ENCODE peak calls at places on chromosomes 6 and 20, in seven cellular contexts. H is breast epithelium, F is IMR-90, J is body of pancreas, Q is GM12892, E is A549, D is K562. X is an unnamed sample.

GRCh38 chr20:43969069-43969468 is 54.4 kb downstream of the TOX2 start:
- DNase-seq in J (no peak), Q (no peak), F (no peak), D (no peak), H (no peak), E (no peak), X (no peak)

GRCh38 chr20:51533291-51534172 is 9.0 kb downstream of the NFATC2 start:
- DNase-seq in D (no peak), E (peak; percentile 25), J (no peak), F (peak; percentile 69), H (no peak), Q (no peak), X (no peak)

GRCh38 chr20:25394276-25394675 is 3.6 kb upstream of the ABHD12 start:
- DNase-seq in J (no peak), F (no peak), H (no peak), E (no peak), D (no peak), Q (no peak), X (no peak)

GRCh38 chr6:139336488-139336887 is 38.0 kb downstream of the CITED2 start:
- DNase-seq in F (peak; percentile 41), E (no peak), H (peak; percentile 60), D (no peak), J (peak; percentile 60), Q (no peak), X (no peak)

GRCh38 chr6:169246445-169246844 is 7.2 kb downstream of the THBS2 start:
- DNase-seq in E (no peak), F (no peak), H (no peak), D (no peak), Q (no peak), J (no peak), X (no peak)

GRCh38 chr6:124334359-124334758 is 530.7 kb downstream of the NKAIN2 start:
- DNase-seq in Q (no peak), J (no peak), F (no peak), H (no peak), D (no peak), E (no peak), X (no peak)

GRCh38 chr6:140321891-140322290 is 947.4 kb upstream of the CITED2 start:
- DNase-seq in E (no peak), D (no peak), J (no peak), H (no peak), Q (no peak), F (no peak), X (no peak)

GRCh38 chr6:113994934-113995342 is 24.0 kb upstream of the HDAC2 start:
- DNase-seq in H (no peak), D (peak; percentile 53), Q (peak; percentile 12), E (peak; percentile 80), J (peak; percentile 26), F (peak; percentile 93), X (peak; percentile 48)

GRCh38 chr6:143754204-143754603 is 76.4 kb downstream of the PHACTR2 start:
- DNase-seq in E (no peak), F (no peak), Q (no peak), J (peak; percentile 26), D (no peak), H (no peak), X (no peak)

GRCh38 chr6:36308514-36308913 is 28.2 kb downstream of the BNIP5 start:
- DNase-seq in J (no peak), H (no peak), E (no peak), D (no peak), F (no peak), Q (no peak), X (no peak)

GRCh38 chr6:25017486-25017885 is 81.7 kb upstream of the RIPOR2 start:
- DNase-seq in Q (no peak), J (no peak), D (no peak), F (no peak), H (peak; percentile 70), E (no peak), X (no peak)

GRCh38 chr20:57953638-57954037 is 243.8 kb upstream of the PMEPA1 start:
- DNase-seq in D (no peak), Q (no peak), E (no peak), J (no peak), F (no peak), H (no peak), X (no peak)

GRCh38 chr6:145963216-145964068 is 716 bp downstream of the SHPRH start:
- DNase-seq in H (peak; percentile 35), J (peak; percentile 62), Q (peak; percentile 17), F (peak; percentile 43), E (peak; percentile 27), D (peak; percentile 58), X (peak; percentile 76)

GRCh38 chr6:73739097-73739496 is 43.1 kb downstream of the CD109 start:
- DNase-seq in D (peak; percentile 34), F (peak; percentile 78), H (no peak), J (no peak), E (peak; percentile 56), Q (no peak), X (peak; percentile 77)

GRCh38 chr20:50689864-50690263 is 1.5 kb downstream of the RIPOR3 start:
- DNase-seq in J (peak; percentile 90), F (no peak), Q (no peak), H (no peak), D (no peak), E (no peak), X (peak; percentile 82)

GRCh38 chr6:168301648-168302398 is 17.8 kb downstream of the DACT2 start:
- DNase-seq in D (no peak), E (peak; percentile 8), F (no peak), J (peak; percentile 39), H (no peak), Q (no peak), X (no peak)

GRCh38 chr20:63082308-63082938 is 75.7 kb upstream of the BHLHE23 start:
- DNase-seq in E (no peak), Q (peak; percentile 68), H (no peak), J (peak; percentile 45), F (peak; percentile 11), D (peak; percentile 78), X (peak; percentile 54)

GRCh38 chr6:170114187-170114945 is 176.5 kb downstream of the DLL1 start:
- DNase-seq in D (no peak), H (no peak), J (no peak), Q (no peak), F (no peak), E (no peak), X (no peak)

GRCh38 chr6:162907876-162908481 is 180.2 kb downstream of the PACRG start:
- DNase-seq in F (peak; percentile 45), Q (no peak), H (no peak), J (no peak), D (peak; percentile 14), E (peak; percentile 52), X (peak; percentile 51)

GRCh38 chr6:33983109-33983475 is 162.8 kb downstream of the GRM4 start:
- DNase-seq in F (peak; percentile 1), J (peak; percentile 48), E (peak; percentile 58), H (peak; percentile 41), D (peak; percentile 57), Q (peak; percentile 10), X (no peak)
- TF ChIP-seq POLR2A in F (no peak), J (no peak), E (no peak), H (no peak), D (no peak), Q (no peak), X (no peak)

DNA sequence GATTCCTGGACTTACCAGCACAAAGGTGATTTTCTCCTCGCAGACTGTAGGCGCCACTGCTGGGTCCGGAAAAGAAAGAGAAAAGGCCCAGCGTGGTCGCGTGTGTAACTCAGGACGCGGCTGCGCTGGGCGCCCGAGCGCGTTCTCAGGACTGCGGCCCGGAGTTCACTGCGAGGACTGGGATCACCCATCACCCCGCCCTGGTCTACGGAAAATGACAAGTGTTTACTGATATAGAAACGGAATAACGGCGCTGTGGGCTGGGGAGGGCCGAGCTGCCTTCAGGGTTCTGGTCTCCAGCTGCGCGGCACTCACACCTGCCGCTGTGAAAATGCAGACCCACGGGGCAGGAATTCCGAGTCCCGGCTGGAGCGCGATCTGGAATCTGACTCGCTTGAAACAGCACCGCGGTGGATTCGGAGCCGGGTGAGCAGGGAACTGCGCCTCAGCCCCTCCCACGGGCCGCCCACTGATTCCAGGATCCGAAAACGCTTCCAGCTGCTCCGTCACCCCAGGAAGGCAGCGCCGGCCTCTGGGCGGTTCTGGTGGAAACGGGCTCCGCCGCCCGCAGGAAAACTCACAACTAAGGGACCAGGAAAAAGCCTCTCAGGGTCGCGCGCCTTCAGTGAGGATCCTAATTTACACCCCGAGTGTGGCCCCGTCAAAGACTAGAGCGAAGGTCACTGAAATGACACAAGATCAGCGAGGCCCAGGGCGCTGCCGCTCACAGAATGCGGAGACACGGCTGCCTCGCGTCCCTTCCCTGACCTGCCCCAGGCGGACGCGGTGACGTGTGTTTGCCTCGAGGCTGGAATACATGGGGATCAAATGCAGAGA is 34.5 kb downstream of the HLA-A start:
- DNase-seq in D (peak; percentile 73), E (peak; percentile 79), F (peak; percentile 72), H (peak; percentile 74), J (peak; percentile 88), Q (peak; percentile 54), X (peak; percentile 84)
- TF ChIP-seq POLR2A in D (peak; percentile 74), E (peak; percentile 41), F (peak; percentile 67), H (peak; percentile 21), J (peak; percentile 45), Q (no peak), X (no peak)

GRCh38 chr6:4358414-4359107 is 223.2 kb upstream of the ECI2 start:
- DNase-seq in J (peak; percentile 89), F (peak; percentile 100), E (peak; percentile 99), Q (no peak), H (peak; percentile 96), D (peak; percentile 68), X (peak; percentile 77)
- TF ChIP-seq POLR2A in J (no peak), F (peak; percentile 77), E (no peak), Q (no peak), H (no peak), D (no peak), X (no peak)

GRCh38 chr6:70667256-70667710 is 400 bp upstream of the SMAP1 start:
- DNase-seq in Q (no peak), F (no peak), H (no peak), D (no peak), E (no peak), J (no peak), X (no peak)

GRCh38 chr6:70669133-70669532 is 1.4 kb downstream of the SMAP1 start:
- DNase-seq in D (no peak), H (no peak), J (no peak), Q (no peak), E (no peak), F (peak; percentile 12), X (peak; percentile 8)

GRCh38 chr6:70668499-70668812 is 773 bp downstream of the SMAP1 start:
- DNase-seq in F (no peak), J (peak; percentile 73), H (no peak), D (peak; percentile 41), E (no peak), Q (no peak), X (no peak)

GRCh38 chr6:70666726-70667125 is 957 bp upstream of the SMAP1 start:
- DNase-seq in E (no peak), H (no peak), Q (no peak), J (no peak), D (no peak), F (no peak), X (no peak)

DNA sequence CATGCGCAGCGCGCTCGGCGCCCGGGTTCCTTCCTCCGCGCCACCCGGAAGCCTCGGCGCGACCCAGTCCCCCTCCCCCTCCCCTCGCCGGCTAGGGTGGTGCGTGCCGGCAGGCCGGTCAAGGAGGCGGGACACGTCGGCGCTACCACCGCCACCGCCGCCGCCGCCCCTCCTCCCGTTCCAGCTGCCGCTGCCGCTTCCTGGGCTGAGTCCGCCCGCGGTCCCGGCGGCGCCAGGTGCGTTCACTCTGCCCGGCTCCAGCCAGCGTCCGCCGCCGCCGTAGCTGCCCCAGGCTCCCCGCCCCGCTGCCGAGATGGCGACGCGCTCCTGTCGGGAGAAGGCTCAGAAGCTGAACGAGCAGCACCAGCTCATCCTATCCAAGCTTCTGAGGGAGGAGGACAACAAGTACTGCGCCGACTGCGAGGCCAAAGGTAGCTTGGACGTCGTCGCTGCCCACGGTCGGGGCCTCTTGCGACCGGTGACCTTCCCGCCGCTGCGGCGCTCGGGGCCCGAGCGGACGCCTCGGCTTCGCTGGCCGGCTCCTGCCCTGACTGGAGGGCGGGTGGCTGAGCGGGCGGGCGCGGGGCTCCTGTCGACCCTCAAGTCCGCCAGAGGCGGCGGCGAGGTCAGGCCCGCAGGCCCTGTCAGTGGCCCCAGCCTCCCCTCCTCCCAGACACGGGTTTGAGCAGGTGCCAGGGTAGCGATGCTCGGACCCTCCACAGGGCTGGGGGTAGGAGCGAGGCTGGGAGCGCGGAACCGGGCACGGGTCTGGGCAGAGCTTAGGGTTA is at the start of gene SMAP1:
- DNase-seq in Q (peak; percentile 86), E (peak; percentile 88), D (peak; percentile 97), F (peak; percentile 84), H (peak; percentile 86), J (peak; percentile 96), X (peak; percentile 91)
- TF ChIP-seq POLR2A in Q (peak; percentile 74), E (peak; percentile 33), D (peak; percentile 76), F (peak; percentile 63), H (no peak), J (peak; percentile 95), X (peak; percentile 73)

X was measured in erythroblast.